ENCODE peak calls at places on chromosomes 5 and 9, in seven cellular contexts. B, R, J, N, V, L and K are unnamed samples.

GRCh38 chr9:129382281-129383004 is 204.4 kb upstream of the IER5L start:
- DNase-seq in V (no peak), R (no peak), J (no peak), L (no peak), B (no peak), N (no peak), K (peak; percentile 77)

GRCh38 chr9:98992885-98993569 is 49.3 kb downstream of the COL15A1 start:
- DNase-seq in R (no peak), V (no peak), B (no peak), J (no peak), N (no peak), L (no peak), K (no peak)

GRCh38 chr5:122999947-123000563 is 36.5 kb downstream of the PPIC start:
- DNase-seq in J (peak; percentile 22), L (no peak), V (no peak), N (no peak), B (no peak), R (no peak), K (no peak)

GRCh38 chr5:169287529-169287928 is 13.4 kb downstream of the SLIT3 start:
- DNase-seq in L (no peak), N (no peak), V (no peak), B (no peak), R (no peak), J (no peak), K (no peak)

GRCh38 chr5:9610969-9611368 is 19.2 kb downstream of the TAS2R1 start:
- DNase-seq in B (no peak), J (no peak), L (no peak), N (no peak), R (no peak), V (no peak), K (no peak)

GRCh38 chr5:115342593-115343377 is 46.3 kb upstream of the CCDC112 start:
- DNase-seq in J (no peak), V (no peak), R (no peak), L (no peak), N (no peak), B (no peak), K (no peak)

GRCh38 chr5:142800776-142801494 is 30.8 kb downstream of the ARHGAP26 start:
- DNase-seq in N (no peak), J (no peak), L (no peak), V (no peak), B (no peak), R (no peak), K (no peak)

GRCh38 chr9:79257215-79257614 is 314.6 kb upstream of the TLE4 start:
- DNase-seq in R (no peak), J (no peak), N (no peak), V (peak; percentile 4), L (no peak), B (no peak), K (no peak)

GRCh38 chr5:53302524-53302923 is 177.9 kb upstream of the FST start:
- DNase-seq in B (no peak), L (no peak), N (no peak), V (no peak), R (no peak), J (peak; percentile 56), K (no peak)

GRCh38 chr9:6243746-6244145 is 28.1 kb downstream of the IL33 start:
- DNase-seq in J (no peak), R (no peak), V (peak; percentile 81), N (no peak), L (no peak), B (no peak), K (no peak)

GRCh38 chr5:135364416-135365262 is 34.4 kb downstream of the MACROH2A1 start:
- DNase-seq in J (no peak), L (no peak), N (no peak), V (no peak), R (peak; percentile 80), B (no peak), K (no peak)

GRCh38 chr9:22169243-22169642 is 160.1 kb upstream of the CDKN2B start:
- DNase-seq in J (peak; percentile 90), N (no peak), V (no peak), B (no peak), R (no peak), L (no peak), K (no peak)

GRCh38 chr5:102627311-102627710 is 127.8 kb upstream of the PAM start:
- DNase-seq in B (no peak), N (no peak), V (peak; percentile 40), L (no peak), R (no peak), J (no peak), K (no peak)

GRCh38 chr5:151709109-151709735 is 22.5 kb upstream of the SPARC start:
- DNase-seq in L (no peak), V (no peak), J (no peak), N (no peak), R (no peak), B (no peak), K (no peak)

GRCh38 chr9:92010705-92011536 is 60.9 kb upstream of the ROR2 start:
- DNase-seq in V (no peak), J (peak; percentile 26), L (no peak), N (no peak), B (no peak), R (no peak), K (no peak)

GRCh38 chr5:135010502-135011354 is 23.3 kb downstream of the PITX1 start:
- DNase-seq in R (no peak), B (no peak), L (no peak), N (no peak), J (no peak), V (no peak), K (peak; percentile 37)

GRCh38 chr5:178350361-178351220 is 118.0 kb upstream of the PHYKPL start:
- DNase-seq in R (no peak), J (no peak), L (no peak), V (no peak), B (no peak), N (no peak), K (peak; percentile 64)

GRCh38 chr9:26301659-26302058 is 590.9 kb downstream of the CAAP1 start:
- DNase-seq in N (no peak), R (no peak), B (no peak), L (no peak), V (no peak), J (no peak), K (no peak)

GRCh38 chr5:172778223-172778814 is 7.3 kb upstream of the DUSP1 start:
- DNase-seq in R (no peak), V (no peak), N (no peak), J (peak; percentile 82), B (peak; percentile 76), L (no peak), K (no peak)

GRCh38 chr5:119327018-119327417 is 28.8 kb upstream of the TNFAIP8 start:
- DNase-seq in V (no peak), R (no peak), J (no peak), B (no peak), N (no peak), L (no peak), K (no peak)

DNA sequence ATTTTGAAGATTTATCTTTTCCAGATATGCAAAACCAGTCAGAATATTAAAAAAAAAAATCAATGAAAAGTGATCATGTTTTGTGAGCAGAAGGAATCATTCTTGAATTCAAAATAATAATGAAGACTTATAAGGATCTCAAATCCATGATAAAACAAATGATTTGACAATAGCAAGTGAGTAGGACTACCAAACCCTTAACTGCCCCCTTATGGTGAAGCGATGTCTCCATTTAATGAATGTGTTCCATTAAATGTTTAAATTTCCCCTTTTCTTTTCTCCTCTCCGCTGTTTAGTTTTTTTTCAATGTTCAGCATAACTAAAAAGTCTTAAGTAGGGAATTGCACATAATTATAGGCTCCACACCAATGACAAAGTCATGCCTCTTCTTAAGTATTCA is 12.2 kb upstream of the MARCHF3 start:
- DNase-seq in N (no peak), R (no peak), L (no peak), J (peak; percentile 53), V (no peak), B (no peak), K (no peak)
- TF ChIP-seq CTCF in N (peak; percentile 47), R (no peak), L (no peak), J (peak; percentile 33), V (peak; percentile 32), B (no peak), K (no peak)

GRCh38 chr5:171579849-171580505 is 160.5 kb downstream of the FGF18 start:
- DNase-seq in B (no peak), R (no peak), L (no peak), V (no peak), J (peak; percentile 46), N (peak; percentile 53), K (no peak)

GRCh38 chr5:171580506-171581265 is 161.2 kb downstream of the FGF18 start:
- DNase-seq in L (no peak), B (no peak), J (peak; percentile 78), V (peak; percentile 20), N (no peak), R (no peak), K (no peak)

GRCh38 chr5:171577940-171578856 is 158.8 kb downstream of the FGF18 start:
- DNase-seq in B (no peak), V (peak; percentile 29), N (peak; percentile 61), J (peak; percentile 39), L (peak; percentile 28), R (no peak), K (no peak)

GRCh38 chr5:171577042-171577441 is 157.6 kb downstream of the FGF18 start:
- DNase-seq in L (no peak), V (no peak), J (no peak), B (no peak), N (no peak), R (no peak), K (no peak)

GRCh38 chr5:171579162-171579561 is 159.7 kb downstream of the FGF18 start:
- DNase-seq in B (peak; percentile 42), V (no peak), J (no peak), R (no peak), N (peak; percentile 79), L (peak; percentile 59), K (no peak)
- H3K4me1 ChIP-seq in B (no peaks in the 10 kb centered on the region), V (no peaks in the 10 kb centered on the region), J (peaks cover 5% of the 10 kb centered on the region), R (no peaks in the 10 kb centered on the region), N (peaks cover 44% of the 10 kb centered on the region), L (no peaks in the 10 kb centered on the region), K (no peaks in the 10 kb centered on the region)

GRCh38 chr9:35726876-35727438 is 5.0 kb downstream of the TLN1 start:
- DNase-seq in R (no peak), J (peak; percentile 54), B (no peak), L (no peak), N (no peak), V (no peak), K (no peak)
- H3K4me3 ChIP-seq in R (no peak overlapping the region), J (no peak overlapping the region), B (peak overlapping the region; percentile 22), L (peak overlapping the region; percentile 85), N (peak overlapping the region; percentile 82), V (no peak overlapping the region), K (peak overlapping the region; percentile 55)

GRCh38 chr5:90807483-90807882 is 248.9 kb downstream of the ADGRV1 start:
- DNase-seq in N (no peak), V (no peak), B (no peak), L (no peak), J (no peak), R (no peak), K (no peak)

GRCh38 chr5:90803891-90804290 is 245.3 kb downstream of the ADGRV1 start:
- DNase-seq in V (no peak), J (peak; percentile 15), B (no peak), L (no peak), R (no peak), N (no peak), K (no peak)

GRCh38 chr5:90803376-90803775 is 244.8 kb downstream of the ADGRV1 start:
- DNase-seq in L (no peak), N (no peak), J (no peak), B (no peak), V (no peak), R (no peak), K (no peak)

GRCh38 chr5:90802695-90803317 is 244.2 kb downstream of the ADGRV1 start:
- DNase-seq in N (no peak), L (no peak), J (peak; percentile 41), B (no peak), R (peak; percentile 8), V (peak; percentile 67), K (no peak)
- TF ChIP-seq CTCF in N (peak; percentile 70), L (peak; percentile 64), J (peak; percentile 77), B (peak; percentile 20), R (peak; percentile 13), V (peak; percentile 80), K (peak; percentile 63)

GRCh38 chr5:146756546-146756945 is 122.0 kb downstream of the PPP2R2B start:
- DNase-seq in L (no peak), N (no peak), J (no peak), B (no peak), V (no peak), R (no peak), K (no peak)
- H3K4me1 ChIP-seq in L (peaks cover 3% of the 10 kb centered on the region), N (no peaks in the 10 kb centered on the region), J (no peaks in the 10 kb centered on the region), B (no peaks in the 10 kb centered on the region), V (no peaks in the 10 kb centered on the region), R (no peaks in the 10 kb centered on the region), K (no peaks in the 10 kb centered on the region)